ENCODE peak calls at places on chromosomes 16 and 17, in eight cellular contexts. V is Peyer's patch; R is GM04504; T is DMS79 treated with DMSO at 0.1 percent for 48 hours; S is amygdala; P is neural crest cell; X is stimulated activated CD8-positive, alpha-beta memory T cell treated with anti-CD3 and anti-CD28 coated beads, Interleukin-15, amount 100 ng/mL, for 48 hours; H is T-helper 2 cell treated with Interferon-gamma antibody and Interleukin-4, amounts not matched to agents 5 μg/mL and 100 μg/mL, for 36 hours. Z is an unnamed sample.

GRCh38 chr16:11560701-11561439 is 25.8 kb downstream of the LITAF start:
- DNase-seq in V (no peak), R (no peak), T (no peak), S (no peak), P (no peak), X (peak), H (peak), Z (no peak)

GRCh38 chr17:35807371-35808144 is 1.7 kb upstream of the TAF15 start:
- DNase-seq in V (no peak), R (no peak), T (no peak), S (no peak), P (no peak), X (no peak), H (no peak), Z (no peak)

GRCh38 chr17:11269210-11269609 is 28.2 kb downstream of the SHISA6 start:
- DNase-seq in V (no peak), R (no peak), T (no peak), S (no peak), P (no peak), X (no peak), H (no peak), Z (no peak)

GRCh38 chr17:39753514-39754160 is 15.9 kb downstream of the GRB7 start:
- DNase-seq in V (no peak), R (no peak), T (peak), S (no peak), P (no peak), X (no peak), H (no peak), Z (no peak)

GRCh38 chr17:12510535-12510934 is 155.2 kb upstream of the MYOCD start:
- DNase-seq in V (no peak), R (no peak), T (no peak), S (no peak), P (no peak), X (no peak), H (no peak), Z (no peak)

GRCh38 chr17:3926860-3927627 is 10.8 kb upstream of the P2RX1 start:
- DNase-seq in V (no peak), R (no peak), T (no peak), S (no peak), P (no peak), X (no peak), H (no peak), Z (no peak)

GRCh38 chr17:34254146-34254545 is 939 bp upstream of the CCL2 start:
- DNase-seq in V (no peak), R (peak), T (peak), S (no peak), P (no peak), X (no peak), H (no peak), Z (no peak)

GRCh38 chr17:80785477-80786178 is 206.0 kb upstream of the CHMP6 start:
- DNase-seq in V (no peak), R (no peak), T (peak), S (no peak), P (no peak), X (no peak), H (peak), Z (no peak)

GRCh38 chr17:17609121-17609520 is 17.6 kb upstream of the PEMT start:
- DNase-seq in V (no peak), R (no peak), T (no peak), S (no peak), P (no peak), X (no peak), H (no peak), Z (no peak)

GRCh38 chr16:3087243-3087791 is 11.8 kb downstream of the ZSCAN10 start:
- DNase-seq in V (no peak), R (no peak), T (no peak), S (no peak), P (peak), X (no peak), H (no peak), Z (no peak)

GRCh38 chr17:68462381-68463210 is 5.3 kb upstream of the WIPI1 start:
- DNase-seq in V (peak), R (peak), T (peak), S (no peak), P (peak), X (peak), H (peak), Z (no peak)

GRCh38 chr17:1873418-1873817 is 43.6 kb downstream of the RPA1 start:
- DNase-seq in V (no peak), R (no peak), T (no peak), S (no peak), P (no peak), X (no peak), H (peak), Z (no peak)

GRCh38 chr16:72999541-73000019 is 48.3 kb downstream of the ZFHX3 start:
- DNase-seq in V (no peak), R (no peak), T (peak), S (no peak), P (no peak), X (no peak), H (no peak), Z (no peak)

GRCh38 chr17:14149751-14150150 is 80.4 kb downstream of the COX10 start:
- DNase-seq in V (no peak), R (no peak), T (no peak), S (no peak), P (no peak), X (no peak), H (no peak), Z (no peak)

GRCh38 chr17:76537578-76538280 is at the start of gene CYGB:
- DNase-seq in V (no peak), R (no peak), T (no peak), S (no peak), P (no peak), X (no peak), H (no peak), Z (no peak)

GRCh38 chr17:40818343-40818732 is 4.1 kb downstream of the KRT10 start:
- DNase-seq in V (no peak), R (no peak), T (no peak), S (no peak), P (no peak), X (no peak), H (no peak), Z (no peak)

GRCh38 chr16:12339686-12340085 is 363.2 kb downstream of the SNX29 start:
- DNase-seq in V (no peak), R (no peak), T (no peak), S (no peak), P (no peak), X (no peak), H (no peak), Z (no peak)

GRCh38 chr17:55258578-55259135 is 6.1 kb upstream of the HLF start:
- DNase-seq in V (no peak), R (no peak), T (no peak), S (no peak), P (no peak), X (no peak), H (no peak), Z (no peak)

GRCh38 chr16:80968386-80969113 is 38.1 kb downstream of the CMC2 start:
- DNase-seq in V (no peak), R (peak), T (no peak), S (no peak), P (no peak), X (no peak), H (no peak), Z (no peak)

GRCh38 chr16:58085171-58085570 is 44.0 kb downstream of the CFAP20 start:
- DNase-seq in V (no peak), R (no peak), T (no peak), S (no peak), P (no peak), X (no peak), H (no peak), Z (no peak)

GRCh38 chr17:2814499-2815341 is 18.5 kb downstream of the RAP1GAP2 start:
- DNase-seq in V (no peak), R (no peak), T (no peak), S (no peak), P (no peak), X (peak), H (peak), Z (no peak)

GRCh38 chr16:17743158-17743557 is 272.4 kb upstream of the XYLT1 start:
- DNase-seq in V (no peak), R (no peak), T (no peak), S (no peak), P (no peak), X (no peak), H (no peak), Z (no peak)

GRCh38 chr16:88453621-88454314 is 688 bp downstream of the ZFPM1 start:
- DNase-seq in V (peak), R (no peak), T (no peak), S (no peak), P (no peak), X (no peak), H (peak), Z (no peak)

GRCh38 chr16:50458694-50459271 is 89.4 kb upstream of the NKD1 start:
- DNase-seq in V (no peak), R (no peak), T (peak), S (no peak), P (no peak), X (no peak), H (no peak), Z (no peak)

GRCh38 chr17:74527756-74528155 is 3.5 kb downstream of the CD300LB start:
- DNase-seq in V (no peak), R (no peak), T (no peak), S (no peak), P (no peak), X (no peak), H (no peak), Z (no peak)

GRCh38 chr17:49708515-49709161 is 874 bp upstream of the SLC35B1 start:
- DNase-seq in V (no peak), R (no peak), T (no peak), S (no peak), P (no peak), X (no peak), H (no peak), Z (no peak)

Z was measured in substantia nigra.